ENCODE peak calls at places on chromosomes 1 and 21, in seven cellular contexts. Z is GM23338, X is suprapubic skin, E is stomach, V is HCT116, F is Panc1, D is spleen. L is an unnamed sample. For H3K36me3, the result is how much of the 10 kb centered on the place peaks cover.

GRCh38 chr1:94115900-94116436 is 5.0 kb downstream of the ABCA4 start:
- DNase-seq in Z (no peak), X (peak), E (no peak), V (no peak), F (no peak), D (peak), L (no peak)

GRCh38 chr1:1582970-1583666 is 8.5 kb upstream of the SSU72 start:
- DNase-seq in Z (no peak), X (no peak), E (no peak), V (no peak), F (no peak), D (no peak), L (no peak)

GRCh38 chr1:119808972-119809550 is 2.2 kb downstream of the REG4 start:
- DNase-seq in Z (peak), X (peak), E (peak), V (peak), F (peak), D (peak), L (peak)

GRCh38 chr1:62676606-62677356 is 11.4 kb downstream of the DOCK7 start:
- DNase-seq in Z (peak), X (no peak), E (no peak), V (no peak), F (no peak), D (no peak), L (no peak)

GRCh38 chr1:77538956-77539509 is 143.4 kb downstream of the ZZZ3 start:
- DNase-seq in Z (no peak), X (no peak), E (no peak), V (no peak), F (peak), D (no peak), L (peak)

GRCh38 chr1:188128761-188129160 is 1300.0 kb downstream of the PLA2G4A start:
- DNase-seq in Z (peak), X (no peak), E (no peak), V (no peak), F (no peak), D (peak), L (no peak)

GRCh38 chr1:172662464-172663109 is 3.7 kb downstream of the FASLG start:
- DNase-seq in Z (no peak), X (no peak), E (peak), V (no peak), F (no peak), D (peak), L (peak)

GRCh38 chr1:64877151-64877550 is 89.2 kb downstream of the JAK1 start:
- DNase-seq in Z (no peak), X (no peak), E (no peak), V (no peak), F (no peak), D (no peak), L (no peak)

GRCh38 chr1:233140519-233140918 is 155.0 kb downstream of the PCNX2 start:
- DNase-seq in Z (no peak), X (no peak), E (no peak), V (no peak), F (no peak), D (no peak), L (no peak)

GRCh38 chr1:56081151-56081550 is 498.2 kb downstream of the PLPP3 start:
- DNase-seq in Z (no peak), X (peak), E (no peak), V (no peak), F (no peak), D (no peak), L (peak)

GRCh38 chr1:213951876-213952275 is 35.9 kb upstream of the PROX1 start:
- DNase-seq in Z (no peak), X (no peak), E (no peak), V (no peak), F (no peak), D (no peak), L (no peak)

GRCh38 chr1:30734106-30734505 is 10.7 kb upstream of the MATN1 start:
- DNase-seq in Z (no peak), X (no peak), E (no peak), V (no peak), F (no peak), D (no peak), L (no peak)

GRCh38 chr1:163036661-163037060 is 32.5 kb upstream of the RGS4 start:
- DNase-seq in Z (no peak), X (no peak), E (no peak), V (no peak), F (no peak), D (no peak), L (no peak)

GRCh38 chr21:34640858-34641257 is 25.9 kb upstream of the RCAN1 start:
- DNase-seq in Z (no peak), X (no peak), E (no peak), V (no peak), F (no peak), D (no peak), L (no peak)

DNA sequence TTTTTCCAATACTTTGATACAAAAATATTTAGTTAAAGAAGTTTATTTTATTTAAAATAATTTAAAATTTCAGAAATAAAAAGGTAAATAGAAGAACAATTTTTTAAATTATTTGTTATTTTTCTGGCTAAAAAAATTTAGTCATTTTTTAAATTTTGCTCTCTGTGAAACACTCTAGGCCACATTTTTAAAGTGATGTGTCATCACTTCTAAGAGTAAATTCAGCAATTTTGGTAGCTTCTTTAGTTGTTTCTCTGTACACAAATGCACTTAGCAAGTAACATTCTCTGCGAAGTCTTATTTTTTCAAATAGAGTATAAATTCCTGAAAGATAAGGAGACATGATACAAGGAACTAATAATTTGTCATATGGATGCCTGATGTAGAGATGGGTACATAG is 760.0 kb upstream of the PRMT6 start:
- DNase-seq in Z (no peak), X (no peak), E (no peak), V (no peak), F (no peak), D (no peak), L (no peak)
- TF ChIP-seq POLR2AphosphoS5 in Z (no peak), X (no peak), E (no peak), V (no peak), F (no peak), D (no peak), L (no peak)

GRCh38 chr1:151759241-151759640 is 4.1 kb downstream of the MRPL9 start:
- DNase-seq in Z (no peak), X (no peak), E (no peak), V (no peak), F (no peak), D (no peak), L (no peak)
- H3K36me3 ChIP-seq in Z (under half), X (under half), E (under half), V (under half), F (under half), D (under half), L (under half)

DNA sequence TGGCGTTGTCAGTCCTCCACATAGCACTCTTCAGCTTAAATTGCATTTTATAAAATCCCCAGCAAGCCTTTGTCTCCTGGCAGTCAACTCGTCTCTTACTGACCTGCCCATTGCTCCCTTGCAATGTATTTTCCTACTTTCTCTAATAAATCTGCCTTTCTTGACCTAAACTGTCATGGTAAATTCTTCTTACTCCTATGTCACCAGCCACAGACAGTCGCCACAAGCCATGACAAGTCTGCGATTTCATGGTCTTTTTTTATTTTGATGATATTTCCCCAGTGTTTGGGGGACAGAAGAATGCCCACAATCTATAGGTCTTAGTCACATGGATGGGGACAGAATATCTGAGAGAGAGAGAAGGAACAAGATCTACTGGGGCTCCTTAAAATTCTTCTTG is 8.4 kb downstream of the IFNAR2 start:
- DNase-seq in Z (no peak), X (no peak), E (no peak), V (no peak), F (no peak), D (no peak), L (no peak)
- H3K27ac ChIP-seq in Z (no peak), X (no peak), E (no peak), V (no peak), F (no peak), D (peak), L (peak)

GRCh38 chr1:179092896-179093461 is 11.1 kb downstream of the TOR3A start:
- DNase-seq in Z (no peak), X (no peak), E (peak), V (no peak), F (no peak), D (no peak), L (no peak)

GRCh38 chr1:179090923-179091322 is 9.1 kb downstream of the TOR3A start:
- DNase-seq in Z (no peak), X (no peak), E (peak), V (no peak), F (no peak), D (no peak), L (no peak)

GRCh38 chr1:179090522-179090921 is 8.7 kb downstream of the TOR3A start:
- DNase-seq in Z (no peak), X (no peak), E (peak), V (no peak), F (no peak), D (no peak), L (no peak)

GRCh38 chr1:179089827-179090482 is 8.1 kb downstream of the TOR3A start:
- DNase-seq in Z (no peak), X (no peak), E (no peak), V (no peak), F (no peak), D (no peak), L (no peak)

GRCh38 chr1:179091691-179092165 is 9.9 kb downstream of the TOR3A start:
- DNase-seq in Z (no peak), X (peak), E (peak), V (no peak), F (no peak), D (no peak), L (peak)
- TF ChIP-seq POLR2AphosphoS5 in Z (no peak), X (no peak), E (peak), V (no peak), F (no peak), D (peak), L (no peak)

GRCh38 chr1:42674214-42674613 is 8.0 kb upstream of the YBX1 start:
- DNase-seq in Z (no peak), X (no peak), E (peak), V (no peak), F (no peak), D (no peak), L (no peak)

GRCh38 chr1:42675467-42675866 is 6.8 kb upstream of the YBX1 start:
- DNase-seq in Z (no peak), X (no peak), E (no peak), V (no peak), F (no peak), D (no peak), L (no peak)

GRCh38 chr1:42674682-42675081 is 7.5 kb upstream of the YBX1 start:
- DNase-seq in Z (no peak), X (no peak), E (peak), V (no peak), F (no peak), D (no peak), L (no peak)

GRCh38 chr1:42669936-42670335 is 11.7 kb downstream of the PPIH start:
- DNase-seq in Z (no peak), X (no peak), E (no peak), V (no peak), F (no peak), D (no peak), L (no peak)

DNA sequence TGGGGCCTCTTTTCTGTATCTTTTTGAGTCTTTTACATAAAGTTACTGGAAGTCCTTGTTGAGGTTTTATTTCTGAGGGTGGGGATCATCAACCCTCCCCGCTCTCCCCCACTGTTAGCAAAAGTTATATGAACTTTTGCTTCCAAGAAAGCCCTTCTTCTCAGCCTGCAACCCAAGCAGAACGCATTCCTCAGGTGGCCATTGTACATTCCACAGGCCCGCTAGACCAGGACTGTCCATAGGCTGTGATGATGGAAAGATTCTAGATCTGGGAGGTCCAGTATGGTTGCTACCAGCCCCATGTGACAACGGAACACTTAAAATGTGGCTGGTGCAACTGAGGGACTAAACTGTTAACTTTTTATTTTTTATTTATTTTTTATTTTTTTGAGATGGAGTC is 11.8 kb upstream of the YBX1 start:
- DNase-seq in Z (no peak), X (no peak), E (no peak), V (no peak), F (no peak), D (no peak), L (no peak)
- H3K36me3 ChIP-seq in Z (under half), X (half or more), E (under half), V (half or more), F (under half), D (under half), L (under half)

GRCh38 chr1:27668808-27669723 is 2.9 kb downstream of the IFI6 start:
- DNase-seq in Z (peak), X (no peak), E (peak), V (no peak), F (no peak), D (peak), L (peak)
- H3K27ac ChIP-seq in Z (no peak), X (peak), E (no peak), V (no peak), F (no peak), D (peak), L (no peak)

DNA sequence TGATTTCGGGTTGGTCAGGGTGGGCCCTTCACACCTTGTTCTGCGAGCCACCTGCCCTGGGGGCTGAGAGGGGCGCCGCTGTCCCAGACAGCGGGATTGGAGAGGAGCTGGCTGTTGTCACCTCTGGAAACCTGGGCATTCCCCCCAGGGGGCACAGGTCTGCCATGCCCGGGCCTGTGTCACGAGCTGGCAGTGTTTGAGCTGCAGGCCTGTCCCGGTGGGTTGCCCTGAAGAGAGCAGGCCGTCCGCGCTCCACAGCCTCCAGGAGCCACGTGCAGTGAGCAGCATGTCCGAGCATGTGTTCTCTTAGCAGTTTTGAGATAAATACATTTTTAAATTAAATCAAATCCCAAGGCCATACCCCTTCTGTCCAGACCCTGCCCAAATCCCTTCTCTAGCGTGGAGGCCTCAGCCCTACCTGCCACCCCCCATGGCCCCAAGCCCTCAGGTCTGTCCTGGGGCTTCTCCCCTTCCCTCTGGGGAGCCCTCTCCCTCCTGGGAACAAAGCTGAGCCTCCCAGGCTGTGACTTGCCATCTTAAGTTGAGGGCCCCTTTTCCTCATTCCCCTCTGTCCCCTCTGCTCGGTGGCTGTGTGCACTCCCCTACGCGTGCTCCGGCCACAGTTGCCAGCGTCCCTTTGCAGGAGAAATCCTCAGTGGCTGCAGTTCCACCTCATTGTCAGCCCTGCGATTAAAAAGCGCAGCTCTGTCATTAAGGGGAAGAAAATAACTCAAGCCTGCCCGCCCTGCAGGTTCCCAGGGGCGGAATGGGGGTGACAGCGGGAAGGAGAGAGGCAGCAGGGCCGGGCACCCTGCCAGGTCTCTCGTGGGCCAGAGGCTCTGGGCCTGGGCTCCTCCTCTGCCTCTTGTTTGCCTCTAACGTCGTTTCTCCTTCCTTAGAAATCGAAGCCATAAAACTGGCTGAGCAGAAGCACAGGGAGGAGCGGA is 26.6 kb downstream of the SLX9 start:
- DNase-seq in Z (no peak), X (no peak), E (no peak), V (no peak), F (no peak), D (no peak), L (no peak)
- TF ChIP-seq POLR2AphosphoS5 in Z (no peak), X (no peak), E (no peak), V (no peak), F (no peak), D (peak), L (no peak)

DNA sequence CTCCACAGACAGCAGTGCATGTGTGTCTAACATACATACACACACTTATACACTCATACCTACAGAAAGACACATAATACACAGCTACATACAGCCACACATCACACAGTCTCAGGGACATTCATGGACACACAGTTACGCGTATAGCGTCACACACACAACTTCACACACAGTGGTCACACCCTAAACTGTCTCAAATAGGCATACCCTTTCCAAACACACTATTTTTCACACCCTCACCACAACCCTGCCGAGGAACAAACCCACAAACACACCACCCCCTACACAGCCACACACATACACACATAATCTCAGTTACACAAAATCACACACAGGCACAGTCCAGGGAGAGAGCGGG is 34.3 kb downstream of the FOXO6 start:
- DNase-seq in Z (no peak), X (no peak), E (no peak), V (no peak), F (no peak), D (no peak), L (no peak)
- H3K36me3 ChIP-seq in Z (under half), X (under half), E (under half), V (under half), F (under half), D (under half), L (under half)

GRCh38 chr1:226355016-226355415 is 46.1 kb upstream of the LIN9 start:
- DNase-seq in Z (no peak), X (no peak), E (no peak), V (no peak), F (no peak), D (no peak), L (no peak)
- H3K27ac ChIP-seq in Z (no peak), X (no peak), E (no peak), V (no peak), F (no peak), D (no peak), L (no peak)

DNA sequence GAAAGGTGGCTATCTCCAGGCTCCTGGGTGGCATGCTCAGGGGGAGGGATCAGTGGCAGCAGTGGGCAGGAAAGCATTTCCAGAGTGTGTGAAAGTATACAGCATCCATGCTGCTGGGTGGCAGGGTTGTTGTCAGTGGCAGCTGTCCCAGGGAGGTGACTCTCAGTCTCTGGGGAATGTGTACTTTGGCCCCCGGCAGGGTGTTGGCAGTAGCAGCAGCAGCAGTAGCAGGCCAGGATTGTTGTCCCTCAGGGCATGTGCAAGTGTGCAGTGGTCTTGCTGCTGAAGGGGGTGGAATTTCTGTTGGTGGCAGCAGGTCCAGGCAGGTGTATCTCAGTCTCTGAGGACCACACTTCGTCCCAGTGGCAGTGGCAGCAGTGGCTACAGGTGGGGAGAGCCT is 71.7 kb upstream of the GUCA2B start:
- DNase-seq in Z (no peak), X (no peak), E (peak), V (no peak), F (no peak), D (no peak), L (peak)
- TF ChIP-seq POLR2AphosphoS5 in Z (no peak), X (no peak), E (no peak), V (no peak), F (no peak), D (no peak), L (no peak)